ENCODE peak calls at places on chromosome 9, in six cellular contexts. One of them, this sample, is unnamed.

GRCh38 chr9:35910613-35911488 is 1.6 kb downstream of the SPAAR start:
- DNase-seq in GM23248: peak; percentile 68
- DNase-seq in posterior cingulate gyrus: no peak
- DNase-seq in T1000: no peak
- DNase-seq in GM19239: peak; percentile 33
- DNase-seq in DMS153: peak; percentile 19
- DNase-seq in this sample: no peak

GRCh38 chr9:116694892-116695291 is 7.8 kb downstream of the TRIM32 start:
- DNase-seq in GM23248: no peak
- DNase-seq in posterior cingulate gyrus: no peak
- DNase-seq in T1000: no peak
- DNase-seq in GM19239: no peak
- DNase-seq in DMS153: no peak
- DNase-seq in this sample: no peak

GRCh38 chr9:116546711-116547581 is 140.2 kb upstream of the TRIM32 start:
- DNase-seq in GM23248: peak; percentile 65
- DNase-seq in posterior cingulate gyrus: no peak
- DNase-seq in T1000: no peak
- DNase-seq in GM19239: no peak
- DNase-seq in DMS153: no peak
- DNase-seq in this sample: no peak

GRCh38 chr9:96567203-96567700 is 52.4 kb downstream of the CDC14B start:
- DNase-seq in GM23248: peak; percentile 70
- DNase-seq in posterior cingulate gyrus: no peak
- DNase-seq in T1000: no peak
- DNase-seq in GM19239: peak; percentile 18
- DNase-seq in DMS153: no peak
- DNase-seq in this sample: peak; percentile 81

GRCh38 chr9:354453-354852 is 139.8 kb downstream of the DOCK8 start:
- DNase-seq in GM23248: no peak
- DNase-seq in posterior cingulate gyrus: no peak
- DNase-seq in T1000: no peak
- DNase-seq in GM19239: no peak
- DNase-seq in DMS153: no peak
- DNase-seq in this sample: no peak

GRCh38 chr9:95003694-95004451 is 277.4 kb downstream of the AOPEP start:
- DNase-seq in GM23248: peak; percentile 83
- DNase-seq in posterior cingulate gyrus: no peak
- DNase-seq in T1000: no peak
- DNase-seq in GM19239: peak; percentile 48
- DNase-seq in DMS153: no peak
- DNase-seq in this sample: peak; percentile 92

GRCh38 chr9:38673399-38673798 is 46.5 kb downstream of the FAM240B start:
- DNase-seq in GM23248: no peak
- DNase-seq in posterior cingulate gyrus: no peak
- DNase-seq in T1000: no peak
- DNase-seq in GM19239: no peak
- DNase-seq in DMS153: no peak
- DNase-seq in this sample: no peak

GRCh38 chr9:70121818-70122436 is 78.3 kb downstream of the MAMDC2 start:
- DNase-seq in GM23248: peak; percentile 82
- DNase-seq in posterior cingulate gyrus: no peak
- DNase-seq in T1000: no peak
- DNase-seq in GM19239: no peak
- DNase-seq in DMS153: no peak
- DNase-seq in this sample: no peak

GRCh38 chr9:2116073-2116472 is 100.9 kb downstream of the SMARCA2 start:
- DNase-seq in GM23248: peak; percentile 44
- DNase-seq in posterior cingulate gyrus: no peak
- DNase-seq in T1000: no peak
- DNase-seq in GM19239: no peak
- DNase-seq in DMS153: no peak
- DNase-seq in this sample: peak; percentile 17

GRCh38 chr9:72363908-72364678 is 915 bp downstream of the ZFAND5 start:
- DNase-seq in GM23248: peak; percentile 82
- DNase-seq in posterior cingulate gyrus: peak; percentile 42
- DNase-seq in T1000: no peak
- DNase-seq in GM19239: peak; percentile 43
- DNase-seq in DMS153: peak; percentile 22
- DNase-seq in this sample: peak; percentile 44

GRCh38 chr9:12797037-12797436 is 22.2 kb downstream of the LURAP1L start:
- DNase-seq in GM23248: no peak
- DNase-seq in posterior cingulate gyrus: no peak
- DNase-seq in T1000: no peak
- DNase-seq in GM19239: no peak
- DNase-seq in DMS153: no peak
- DNase-seq in this sample: no peak

GRCh38 chr9:35385042-35385441 is 104.9 kb upstream of the RUSC2 start:
- DNase-seq in GM23248: peak; percentile 82
- DNase-seq in posterior cingulate gyrus: no peak
- DNase-seq in T1000: no peak
- DNase-seq in GM19239: no peak
- DNase-seq in DMS153: no peak
- DNase-seq in this sample: no peak